ENCODE peak calls at places on chromosomes 12 and 14, in ten cellular contexts. O is heart left ventricle, N is IMR-90, Z is lower leg skin, M is sigmoid colon, R is esophagus muscularis mucosa, W is A549, X is tibial nerve, U is spleen, E is breast epithelium. Y is an unnamed sample.

GRCh38 chr12:73547421-73547820 is 990.2 kb upstream of the ATXN7L3B start:
- DNase-seq in X (no peak), W (no peak), O (no peak), Z (no peak), R (no peak), M (no peak), E (no peak), U (no peak), N (no peak), Y (no peak)

GRCh38 chr12:22856120-22856699 is 231.2 kb downstream of the ETNK1 start:
- DNase-seq in R (no peak), X (no peak), O (no peak), Z (no peak), U (no peak), W (peak), E (no peak), M (no peak), N (peak), Y (no peak)

GRCh38 chr14:71048393-71048792 is 141.1 kb downstream of the PCNX1 start:
- DNase-seq in W (no peak), Z (no peak), N (no peak), O (no peak), E (no peak), R (no peak), U (no peak), X (no peak), M (no peak), Y (no peak)

GRCh38 chr12:26029741-26030033 is 71.2 kb downstream of the RASSF8 start:
- DNase-seq in Z (no peak), M (no peak), O (no peak), E (no peak), R (no peak), W (no peak), N (peak), X (no peak), U (no peak), Y (no peak)

GRCh38 chr14:91098591-91098990 is 15.3 kb upstream of the DGLUCY start:
- DNase-seq in W (peak), N (peak), X (no peak), O (no peak), M (no peak), Z (no peak), E (no peak), R (no peak), U (no peak), Y (no peak)

GRCh38 chr14:55136868-55137785 is 8.1 kb downstream of the LGALS3 start:
- DNase-seq in O (peak), X (peak), R (no peak), W (no peak), U (no peak), M (peak), E (peak), Z (no peak), N (peak), Y (peak)

GRCh38 chr12:12331244-12331771 is 18.7 kb downstream of the MANSC1 start:
- DNase-seq in O (no peak), X (no peak), U (peak), N (no peak), M (no peak), W (no peak), E (no peak), Z (peak), R (no peak), Y (no peak)

GRCh38 chr12:51413791-51414190 is 10.8 kb upstream of the SLC4A8 start:
- DNase-seq in X (no peak), N (no peak), Z (no peak), M (no peak), W (no peak), O (no peak), R (no peak), E (no peak), U (no peak), Y (no peak)

GRCh38 chr12:78181544-78182162 is 351.0 kb downstream of the NAV3 start:
- DNase-seq in Z (no peak), R (no peak), O (no peak), E (no peak), W (peak), N (peak), M (no peak), U (no peak), X (no peak), Y (no peak)

GRCh38 chr14:28756896-28757570 is 9.6 kb upstream of the FOXG1 start:
- DNase-seq in M (no peak), R (no peak), U (no peak), W (peak), E (no peak), X (no peak), O (no peak), N (peak), Z (no peak), Y (no peak)

GRCh38 chr12:11795910-11796459 is 146.5 kb downstream of the ETV6 start:
- DNase-seq in M (no peak), Z (no peak), R (no peak), X (no peak), W (peak), N (peak), O (no peak), U (no peak), E (no peak), Y (no peak)

GRCh38 chr14:70032016-70032415 is 152.8 kb downstream of the SMOC1 start:
- DNase-seq in Z (no peak), M (no peak), X (no peak), W (no peak), R (no peak), E (peak), O (no peak), U (peak), N (no peak), Y (no peak)

GRCh38 chr12:54684636-54685630 is 36.8 kb upstream of the DCD start:
- DNase-seq in Z (no peak), E (peak), W (no peak), U (no peak), O (no peak), X (no peak), M (no peak), R (no peak), N (no peak), Y (no peak)

GRCh38 chr12:91442535-91442934 is 259.9 kb upstream of the DCN start:
- DNase-seq in O (no peak), N (no peak), W (no peak), Z (no peak), R (no peak), U (no peak), E (no peak), M (no peak), X (no peak), Y (no peak)

GRCh38 chr14:73850940-73851339 is 691 bp upstream of the PTGR2 start:
- DNase-seq in N (no peak), M (no peak), O (no peak), Z (no peak), U (no peak), X (no peak), E (no peak), W (peak), R (no peak), Y (no peak)

GRCh38 chr14:25034803-25035681 is 14.9 kb downstream of the STXBP6 start:
- DNase-seq in N (no peak), Z (no peak), W (no peak), M (no peak), X (no peak), U (no peak), R (no peak), O (no peak), E (no peak), Y (no peak)

GRCh38 chr14:26180221-26180620 is 417.6 kb downstream of the NOVA1 start:
- DNase-seq in R (no peak), W (no peak), N (no peak), U (no peak), M (no peak), X (no peak), Z (no peak), O (no peak), E (no peak), Y (no peak)

GRCh38 chr12:114993202-114993601 is 309.2 kb upstream of the TBX3 start:
- DNase-seq in O (no peak), W (no peak), X (no peak), U (no peak), E (no peak), Z (no peak), N (peak), R (no peak), M (no peak), Y (no peak)

GRCh38 chr12:71312767-71313375 is 126.7 kb upstream of the LGR5 start:
- DNase-seq in N (no peak), X (no peak), W (no peak), R (no peak), E (no peak), Z (no peak), M (no peak), U (no peak), O (no peak), Y (no peak)

GRCh38 chr14:95341115-95341514 is 21.4 kb upstream of the CLMN start:
- DNase-seq in U (no peak), E (no peak), Z (no peak), O (no peak), X (no peak), R (no peak), W (no peak), M (no peak), N (no peak), Y (no peak)

GRCh38 chr14:92719421-92719820 is 29.0 kb downstream of the LGMN start:
- DNase-seq in E (no peak), W (no peak), Z (no peak), O (no peak), M (no peak), U (no peak), R (no peak), N (peak), X (no peak), Y (no peak)

GRCh38 chr12:11702959-11703358 is 53.5 kb downstream of the ETV6 start:
- DNase-seq in O (no peak), E (no peak), U (no peak), M (no peak), W (no peak), X (no peak), Z (no peak), N (no peak), R (no peak), Y (no peak)

GRCh38 chr12:32780111-32780510 is 24.4 kb upstream of the YARS2 start:
- DNase-seq in Z (no peak), W (no peak), E (no peak), R (no peak), M (no peak), N (no peak), O (no peak), X (no peak), U (no peak), Y (no peak)

GRCh38 chr12:19574606-19575005 is 135.3 kb downstream of the AEBP2 start:
- DNase-seq in W (peak), E (no peak), R (no peak), Z (no peak), X (no peak), O (no peak), U (no peak), N (peak), M (no peak), Y (no peak)

GRCh38 chr12:46981627-46982026 is 97.8 kb upstream of the PCED1B start:
- DNase-seq in X (no peak), R (no peak), E (no peak), U (no peak), N (peak), Z (no peak), M (no peak), O (no peak), W (no peak), Y (no peak)

GRCh38 chr14:51448831-51449665 is 202.7 kb upstream of the FRMD6 start:
- DNase-seq in E (no peak), M (no peak), Z (no peak), O (peak), W (no peak), U (no peak), X (no peak), N (peak), R (peak), Y (no peak)

GRCh38 chr12:68480526-68480925 is 130.2 kb upstream of the RAP1B start:
- DNase-seq in W (no peak), M (no peak), O (no peak), Z (no peak), E (no peak), U (no peak), R (no peak), X (no peak), N (no peak), Y (no peak)

GRCh38 chr14:101474563-101475467 is 86.5 kb upstream of the DIO3 start:
- DNase-seq in E (no peak), W (no peak), N (no peak), U (peak), R (no peak), X (no peak), M (peak), O (no peak), Z (peak), Y (no peak)

GRCh38 chr12:33724867-33725266 is 285.2 kb upstream of the SYT10 start:
- DNase-seq in X (no peak), W (no peak), Z (no peak), O (no peak), E (no peak), U (no peak), R (no peak), N (no peak), M (no peak), Y (no peak)

GRCh38 chr12:80589091-80589490 is 118.3 kb upstream of the MYF6 start:
- DNase-seq in X (no peak), W (no peak), E (no peak), U (no peak), Z (no peak), R (no peak), M (no peak), N (no peak), O (no peak), Y (no peak)

GRCh38 chr12:93042684-93043083 is 113.6 kb upstream of the EEA1 start:
- DNase-seq in X (no peak), R (peak), U (no peak), E (no peak), O (no peak), Z (no peak), M (no peak), W (no peak), N (no peak), Y (no peak)

GRCh38 chr14:93970967-93971634 is 5.3 kb downstream of the ASB2 start:
- DNase-seq in E (peak), W (no peak), R (no peak), O (no peak), X (no peak), Z (no peak), N (peak), M (no peak), U (peak), Y (no peak)

GRCh38 chr14:36333106-36333505 is 12.7 kb upstream of the MBIP start:
- DNase-seq in W (no peak), X (no peak), Z (no peak), E (no peak), U (no peak), R (no peak), O (no peak), M (no peak), N (no peak), Y (no peak)

GRCh38 chr12:45725631-45726593 is 3.6 kb upstream of the ARID2 start:
- DNase-seq in X (no peak), U (peak), R (no peak), Z (no peak), M (no peak), E (no peak), N (peak), W (peak), O (peak), Y (no peak)

GRCh38 chr12:121888478-121889266 is at the start of gene PSMD9:
- DNase-seq in W (peak), U (peak), R (peak), X (peak), Z (peak), O (peak), M (peak), E (peak), N (peak), Y (peak)

GRCh38 chr12:110403975-110404675 is 617 bp upstream of the ANAPC7 start:
- DNase-seq in Z (peak), O (peak), E (peak), U (peak), R (no peak), W (peak), X (peak), M (peak), N (peak), Y (peak)
- TF ChIP-seq POLR2A in Z (no peak), O (no peak), E (no peak), U (no peak), R (no peak), W (no peak), X (no peak), M (no peak), N (no peak), Y (no peak)

DNA sequence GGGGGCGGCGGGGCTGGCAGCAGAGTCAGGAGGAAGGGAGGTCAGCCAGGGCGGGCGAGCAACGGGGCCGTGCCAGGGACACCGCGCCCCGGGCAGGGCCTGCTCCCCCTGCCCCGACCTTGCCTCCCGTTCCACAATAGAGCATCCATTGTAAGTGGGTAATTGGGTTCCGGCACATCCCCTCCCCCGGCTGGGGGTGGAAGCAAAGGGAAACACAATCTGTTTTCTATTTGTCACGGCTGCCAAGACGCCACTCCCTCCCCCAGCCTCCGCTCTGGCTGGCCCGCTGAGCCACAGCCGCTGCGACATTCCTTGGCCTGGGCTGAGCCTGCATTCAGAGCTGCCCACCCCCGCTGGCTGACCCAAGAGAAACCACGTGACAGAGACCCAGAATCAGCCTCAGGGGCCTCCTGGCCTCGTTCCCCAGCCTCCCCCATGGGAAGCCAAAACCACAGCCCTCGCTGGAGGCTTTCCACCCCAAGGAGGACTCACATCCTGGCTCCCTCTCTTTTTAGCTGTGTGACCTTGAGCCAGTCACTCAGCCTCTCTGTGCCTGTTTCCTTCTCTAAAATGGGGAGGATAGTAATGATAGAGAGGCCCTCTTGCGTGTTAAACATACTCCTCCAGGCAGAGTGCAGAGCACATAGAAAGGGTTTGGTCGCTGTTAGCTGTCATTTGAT is 117.6 kb downstream of the SCARB1 start:
- DNase-seq in R (peak), X (peak), Z (peak), N (peak), E (peak), U (peak), W (peak), M (peak), O (peak), Y (peak)
- TF ChIP-seq POLR2A in R (no peak), X (peak), Z (no peak), N (no peak), E (no peak), U (no peak), W (no peak), M (no peak), O (peak), Y (no peak)

DNA sequence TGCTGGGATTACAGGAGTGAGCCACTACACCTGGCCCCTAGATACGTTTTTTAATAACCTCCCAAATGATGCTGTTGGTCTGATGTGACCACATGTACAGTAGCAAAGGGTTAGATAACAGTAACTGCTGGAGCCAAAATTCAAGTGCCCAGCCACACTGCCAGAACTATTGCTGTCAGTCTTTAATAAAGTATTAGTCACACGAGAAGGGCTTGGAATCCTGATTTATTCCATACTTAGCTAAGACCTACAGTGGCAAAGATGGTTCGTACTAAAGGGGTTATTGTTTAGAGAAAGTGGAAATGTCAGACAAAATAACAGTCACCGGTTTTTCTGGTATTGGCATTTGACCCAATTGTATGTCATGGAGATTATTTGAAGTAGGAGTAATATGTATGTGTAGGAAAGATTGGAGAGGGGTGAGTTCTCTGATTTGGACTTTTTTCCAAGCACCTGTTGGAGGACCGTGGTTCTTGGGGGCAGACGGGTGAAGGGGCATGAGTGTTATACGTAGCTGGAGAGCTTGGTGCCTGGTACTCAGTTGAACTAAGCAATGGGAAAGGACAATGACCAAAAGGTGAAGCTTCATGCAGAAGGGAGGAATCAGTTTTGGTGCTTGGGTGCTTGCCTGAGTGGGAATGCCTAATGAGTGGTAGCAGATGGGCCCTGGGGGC is 9.7 kb downstream of the TUBA1C start:
- DNase-seq in Z (no peak), X (no peak), O (peak), N (no peak), U (no peak), M (no peak), W (no peak), R (no peak), E (no peak), Y (no peak)
- TF ChIP-seq POLR2A in Z (no peak), X (no peak), O (no peak), N (no peak), U (no peak), M (no peak), W (no peak), R (no peak), E (no peak), Y (no peak)

GRCh38 chr14:106850913-106851825 is 1324.8 kb downstream of the TMEM121 start:
- DNase-seq in N (no peak), Z (no peak), X (no peak), M (no peak), O (no peak), U (peak), W (no peak), R (no peak), E (no peak), Y (no peak)
- TF ChIP-seq POLR2A in N (no peak), Z (no peak), X (no peak), M (no peak), O (no peak), U (no peak), W (no peak), R (no peak), E (no peak), Y (no peak)

GRCh38 chr14:60248697-60249314 is at the start of gene PPM1A:
- DNase-seq in Z (peak), M (peak), R (peak), X (peak), W (peak), O (peak), U (peak), N (peak), E (peak), Y (peak)
- TF ChIP-seq POLR2A in Z (peak), M (peak), R (peak), X (peak), W (peak), O (peak), U (peak), N (peak), E (peak), Y (peak)

GRCh38 chr12:112194601-112195247 is 69.4 kb downstream of the TRAFD1 start:
- DNase-seq in W (no peak), X (no peak), Z (no peak), R (no peak), M (no peak), U (no peak), E (no peak), O (no peak), N (no peak), Y (no peak)

GRCh38 chr12:112192475-112192874 is 67.1 kb downstream of the TRAFD1 start:
- DNase-seq in M (no peak), X (no peak), R (no peak), U (no peak), W (no peak), E (no peak), O (no peak), Z (no peak), N (no peak), Y (no peak)

GRCh38 chr12:112199136-112199535 is 73.8 kb downstream of the TRAFD1 start:
- DNase-seq in X (no peak), O (no peak), E (no peak), M (no peak), U (no peak), Z (no peak), N (peak), R (no peak), W (no peak), Y (no peak)

GRCh38 chr12:112198120-112198733 is 72.9 kb downstream of the TRAFD1 start:
- DNase-seq in E (no peak), W (peak), N (peak), Z (no peak), X (no peak), O (peak), M (no peak), R (no peak), U (peak), Y (peak)

GRCh38 chr12:112196476-112196875 is 71.1 kb downstream of the TRAFD1 start:
- DNase-seq in U (no peak), Z (no peak), X (no peak), O (no peak), E (no peak), N (no peak), W (no peak), M (no peak), R (no peak), Y (no peak)
- TF ChIP-seq POLR2A in U (no peak), Z (no peak), X (no peak), O (no peak), E (no peak), N (no peak), W (no peak), M (no peak), R (no peak), Y (no peak)

DNA sequence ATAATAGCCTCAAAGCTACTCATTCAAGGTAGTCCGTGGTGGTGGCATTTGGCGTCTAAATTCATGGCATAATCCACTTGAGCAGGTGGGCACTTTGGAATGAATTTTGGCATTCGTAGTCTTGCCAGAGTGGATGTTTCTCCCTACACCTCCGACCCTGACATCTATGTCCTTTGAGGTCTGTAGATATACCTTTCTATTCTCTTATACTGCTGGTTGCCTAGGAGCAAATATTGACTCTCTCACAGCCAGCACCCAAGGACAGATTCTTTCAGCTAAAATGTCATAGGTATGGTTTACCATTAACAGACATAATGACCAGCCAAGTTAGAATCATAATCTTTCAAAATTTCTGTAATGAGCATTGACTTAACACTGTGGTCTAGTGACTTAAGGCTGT is 47.4 kb upstream of the FLRT2 start:
- DNase-seq in R (no peak), X (no peak), U (no peak), E (no peak), M (no peak), Z (no peak), N (no peak), W (no peak), O (no peak), Y (no peak)
- TF ChIP-seq POLR2A in R (no peak), X (no peak), U (no peak), E (no peak), M (no peak), Z (no peak), N (no peak), W (no peak), O (no peak), Y (no peak)

GRCh38 chr12:124509676-124510300 is 57.6 kb downstream of the NCOR2 start:
- DNase-seq in E (peak), W (no peak), R (peak), Z (peak), O (peak), U (no peak), M (peak), X (peak), N (peak), Y (no peak)
- TF ChIP-seq POLR2A in E (no peak), W (no peak), R (no peak), Z (no peak), O (no peak), U (no peak), M (no peak), X (no peak), N (no peak), Y (no peak)

Y was measured in ovary.